ENCODE peak calls at places on chromosomes 2 and 18, in eight cellular contexts. Z, F, T, V, D, S, P and X are unnamed samples.

GRCh38 chr18:34936772-34937171 is 104.4 kb upstream of the MAPRE2 start:
- DNase-seq in D (no peak), F (no peak), V (no peak), Z (peak), T (no peak), P (no peak), S (no peak), X (no peak)

GRCh38 chr18:23151414-23152099 is 16.3 kb downstream of the CABLES1 start:
- DNase-seq in Z (no peak), S (no peak), V (no peak), F (no peak), D (no peak), T (no peak), P (no peak), X (no peak)

GRCh38 chr2:20579866-20580265 is 71.0 kb downstream of the HS1BP3 start:
- DNase-seq in P (no peak), S (no peak), D (peak), Z (peak), V (no peak), T (no peak), F (peak), X (no peak)

GRCh38 chr2:15909736-15910135 is 30.6 kb upstream of the MYCN start:
- DNase-seq in S (no peak), D (no peak), T (no peak), V (no peak), Z (no peak), F (no peak), P (no peak), X (no peak)

GRCh38 chr2:127061377-127062273 is 45.3 kb downstream of the BIN1 start:
- DNase-seq in D (no peak), S (no peak), V (no peak), P (no peak), T (no peak), F (no peak), Z (peak), X (no peak)

GRCh38 chr2:173050684-173051083 is 25.0 kb upstream of the MAP3K20 start:
- DNase-seq in V (no peak), T (no peak), F (no peak), P (no peak), S (no peak), D (no peak), Z (no peak), X (no peak)

GRCh38 chr2:202932425-202933138 is 20.5 kb downstream of the CARF start:
- DNase-seq in P (no peak), F (no peak), V (no peak), Z (peak), D (no peak), S (no peak), T (no peak), X (no peak)

GRCh38 chr2:122863516-122863915 is 1108.1 kb downstream of the TSN start:
- DNase-seq in D (no peak), P (no peak), F (no peak), V (no peak), S (no peak), T (no peak), Z (no peak), X (no peak)

GRCh38 chr18:45793295-45793965 is 32.0 kb upstream of the SIGLEC15 start:
- DNase-seq in T (no peak), Z (peak), D (no peak), P (peak), S (no peak), V (no peak), F (no peak), X (no peak)

GRCh38 chr2:51650769-51651168 is 618.8 kb upstream of the NRXN1 start:
- DNase-seq in Z (no peak), F (no peak), T (no peak), D (no peak), V (no peak), S (no peak), P (no peak), X (no peak)

GRCh38 chr2:151472966-151473365 is 63.3 kb downstream of the RIF1 start:
- DNase-seq in V (no peak), D (no peak), P (no peak), Z (no peak), S (no peak), F (no peak), T (no peak), X (no peak)

GRCh38 chr2:240439698-240440151 is 4.3 kb downstream of the GPC1 start:
- DNase-seq in T (no peak), Z (no peak), S (no peak), V (no peak), F (no peak), D (peak), P (no peak), X (no peak)

GRCh38 chr18:76545433-76546281 is 50.6 kb upstream of the ZNF516 start:
- DNase-seq in P (no peak), D (no peak), S (no peak), Z (peak), T (no peak), V (peak), F (no peak), X (no peak)

GRCh38 chr2:96537734-96538486 is 1.4 kb downstream of the ARID5A start:
- DNase-seq in T (peak), D (no peak), Z (no peak), P (no peak), V (peak), S (no peak), F (no peak), X (no peak)

GRCh38 chr2:69926849-69927515 is 12.1 kb downstream of the MXD1 start:
- DNase-seq in D (no peak), Z (peak), F (no peak), V (no peak), T (no peak), P (no peak), S (no peak), X (no peak)

GRCh38 chr2:207725815-207726578 is 14.6 kb downstream of the CCNYL1 start:
- DNase-seq in F (no peak), V (no peak), T (no peak), S (no peak), P (no peak), D (no peak), Z (no peak), X (no peak)

GRCh38 chr18:11661430-11661829 is 27.6 kb upstream of the GNAL start:
- DNase-seq in P (no peak), F (no peak), V (no peak), D (no peak), T (no peak), Z (peak), S (no peak), X (no peak)

GRCh38 chr18:13436596-13436995 is 218.0 kb downstream of the LDLRAD4 start:
- DNase-seq in P (no peak), Z (no peak), T (no peak), F (no peak), V (no peak), S (no peak), D (no peak), X (no peak)

GRCh38 chr2:152647417-152648010 is 69.7 kb downstream of the PRPF40A start:
- DNase-seq in D (peak), P (no peak), S (no peak), V (peak), F (peak), T (peak), Z (peak), X (no peak)

GRCh38 chr2:163610817-163611556 is 124.8 kb downstream of the FIGN start:
- DNase-seq in V (peak), P (no peak), S (peak), T (no peak), Z (no peak), D (no peak), F (peak), X (no peak)

GRCh38 chr2:85400951-85401805 is 9.0 kb downstream of the CAPG start:
- DNase-seq in Z (no peak), D (no peak), P (no peak), F (no peak), S (no peak), T (peak), V (no peak), X (no peak)

GRCh38 chr2:99662761-99663341 is 173.0 kb upstream of the REV1 start:
- DNase-seq in V (no peak), F (no peak), P (no peak), S (no peak), Z (peak), T (no peak), D (no peak), X (no peak)

GRCh38 chr2:72220170-72220569 is 72.5 kb upstream of the CYP26B1 start:
- DNase-seq in V (peak), D (no peak), Z (peak), T (no peak), F (no peak), S (peak), P (no peak), X (no peak)

GRCh38 chr2:113705982-113706523 is 50.4 kb downstream of the SLC35F5 start:
- DNase-seq in P (no peak), S (no peak), V (no peak), F (no peak), D (no peak), T (no peak), Z (no peak), X (peak)

GRCh38 chr18:35580748-35581534 is 599 bp upstream of the GALNT1 start:
- DNase-seq in F (peak), P (no peak), S (peak), V (peak), D (peak), Z (peak), T (peak), X (peak)

GRCh38 chr2:3492951-3493609 is 26.3 kb downstream of the ADI1 start:
- DNase-seq in V (no peak), D (no peak), P (no peak), S (no peak), T (no peak), Z (peak), F (no peak), X (no peak)

GRCh38 chr2:207975910-207976309 is 49.4 kb downstream of the PLEKHM3 start:
- DNase-seq in Z (no peak), P (no peak), T (no peak), V (no peak), S (no peak), D (no peak), F (no peak), X (no peak)

GRCh38 chr2:237256845-237257244 is 157.1 kb downstream of the COL6A3 start:
- DNase-seq in T (no peak), F (no peak), P (no peak), D (peak), Z (peak), S (no peak), V (no peak), X (no peak)

GRCh38 chr2:240930096-240930630 is 24.0 kb downstream of the CROCC2 start:
- DNase-seq in F (peak), S (peak), D (peak), V (no peak), T (peak), P (no peak), Z (no peak), X (no peak)

GRCh38 chr2:178163395-178163794 is 30.9 kb upstream of the OSBPL6 start:
- DNase-seq in V (no peak), S (no peak), T (no peak), D (no peak), F (no peak), Z (peak), P (no peak), X (no peak)

GRCh38 chr2:38202713-38203454 is 126.9 kb upstream of the CYP1B1 start:
- DNase-seq in V (no peak), Z (no peak), P (no peak), F (no peak), S (no peak), T (no peak), D (no peak), X (no peak)

GRCh38 chr18:7038330-7038846 is 79.2 kb downstream of the LAMA1 start:
- DNase-seq in S (peak), D (peak), V (peak), T (peak), Z (peak), P (peak), F (peak), X (no peak)

GRCh38 chr2:98908909-98909308 is 27.1 kb downstream of the CRACDL start:
- DNase-seq in S (no peak), D (no peak), F (no peak), T (peak), P (no peak), V (no peak), Z (peak), X (no peak)

GRCh38 chr2:160934263-160934662 is 226.0 kb upstream of the TANK start:
- DNase-seq in D (no peak), T (no peak), S (no peak), F (no peak), Z (no peak), P (no peak), V (no peak), X (no peak)

DNA sequence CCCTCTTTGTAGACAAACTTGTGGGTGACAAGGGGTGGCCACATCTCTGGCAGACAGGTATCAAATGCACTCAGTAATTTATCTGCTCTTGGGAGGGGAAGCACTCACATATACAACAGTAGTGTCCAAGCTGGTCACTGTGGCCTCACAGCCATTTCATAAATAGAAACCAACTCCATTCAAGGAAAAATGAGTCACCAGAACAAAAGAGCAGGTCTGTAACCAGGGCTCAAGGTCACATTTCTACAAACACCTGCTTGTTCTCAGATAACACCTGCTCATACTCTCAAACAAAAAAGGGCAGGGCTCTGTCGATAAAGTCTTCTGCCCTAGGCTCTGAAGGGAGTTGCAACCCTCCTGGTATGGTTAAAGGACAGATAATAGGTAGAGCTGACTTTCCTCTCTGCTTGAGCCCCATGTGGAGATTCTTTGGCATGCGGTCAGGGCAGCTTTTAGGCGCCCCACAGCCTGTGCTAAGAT is 459.0 kb downstream of the BCL11A start:
- DNase-seq in P (no peak), V (no peak), Z (no peak), F (no peak), T (peak), D (no peak), S (no peak), X (no peak)
- H3K27ac ChIP-seq in P (no peak), V (no peak), Z (peak), F (peak), T (peak), D (peak), S (no peak), X (no peak)

GRCh38 chr2:60551241-60552095 is 2.0 kb downstream of the BCL11A start:
- DNase-seq in Z (peak), S (peak), D (no peak), T (peak), F (peak), P (no peak), V (peak), X (no peak)

GRCh38 chr2:60548844-60549243 is 4.6 kb downstream of the BCL11A start:
- DNase-seq in D (no peak), P (no peak), S (no peak), V (no peak), T (no peak), Z (no peak), F (no peak), X (no peak)

GRCh38 chr2:60549250-60550150 is 4.0 kb downstream of the BCL11A start:
- DNase-seq in D (peak), T (peak), P (no peak), V (peak), S (no peak), F (peak), Z (peak), X (peak)

GRCh38 chr2:60550984-60551240 is 2.5 kb downstream of the BCL11A start:
- DNase-seq in V (no peak), D (no peak), S (no peak), T (no peak), Z (no peak), F (no peak), P (no peak), X (no peak)

DNA sequence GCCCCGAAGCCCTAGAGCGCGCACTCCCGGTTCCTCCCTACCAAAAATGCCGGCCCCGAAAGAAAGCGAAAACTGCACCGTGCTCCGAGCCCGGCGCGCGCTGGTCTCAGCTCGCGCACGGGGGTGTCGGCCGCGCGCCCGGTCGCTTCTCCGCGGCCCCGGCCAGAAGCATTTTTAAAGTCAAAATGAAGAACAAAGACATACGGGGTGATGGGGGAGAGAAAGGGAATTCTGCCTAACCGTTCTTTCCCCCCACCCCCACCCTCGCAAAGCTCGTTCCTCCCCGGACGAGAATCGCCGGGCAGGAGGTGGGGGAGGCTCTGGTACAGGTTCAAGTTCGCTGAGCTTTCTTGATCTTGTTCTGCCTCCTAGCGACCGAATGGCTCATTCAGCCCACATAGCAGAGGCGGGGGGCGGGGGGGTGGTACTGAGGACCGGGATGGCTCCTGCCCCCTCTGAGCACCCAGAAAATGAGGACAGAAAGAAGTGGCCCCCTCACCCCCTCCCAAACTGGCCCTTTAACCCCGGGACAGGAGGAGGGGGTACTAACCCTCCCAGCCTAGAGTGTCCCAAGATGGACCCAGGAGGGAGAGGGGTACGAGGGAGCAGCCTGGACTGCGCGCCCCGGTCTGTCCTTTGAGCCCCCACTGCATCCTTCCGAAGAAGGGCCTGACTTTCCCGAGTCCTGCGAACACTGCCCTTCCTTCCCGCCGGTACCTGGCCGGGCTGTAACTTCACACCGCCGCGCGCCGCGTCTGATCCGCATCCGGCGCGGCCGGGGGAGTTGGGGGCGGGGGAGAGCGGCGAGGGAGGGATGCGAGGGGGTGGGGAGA is 3.1 kb downstream of the BCL11A start:
- DNase-seq in F (peak), V (peak), D (peak), T (peak), S (peak), Z (peak), P (no peak), X (peak)
- H3K27ac ChIP-seq in F (peak), V (no peak), D (peak), T (peak), S (peak), Z (peak), P (no peak), X (peak)

GRCh38 chr2:197248001-197248401 is 62.6 kb downstream of the ANKRD44 start:
- DNase-seq in D (no peak), T (no peak), V (no peak), P (no peak), S (no peak), F (no peak), Z (no peak), X (no peak)

GRCh38 chr2:197247083-197247482 is 63.5 kb downstream of the ANKRD44 start:
- DNase-seq in P (no peak), F (no peak), V (no peak), Z (no peak), D (no peak), T (no peak), S (no peak), X (no peak)

GRCh38 chr2:197249771-197250397 is 60.7 kb downstream of the ANKRD44 start:
- DNase-seq in D (no peak), P (no peak), Z (no peak), V (no peak), F (no peak), S (no peak), T (no peak), X (no peak)

GRCh38 chr2:197246405-197246804 is 64.2 kb downstream of the ANKRD44 start:
- DNase-seq in V (no peak), F (no peak), D (no peak), P (no peak), T (no peak), S (no peak), Z (no peak), X (no peak)

GRCh38 chr2:197248623-197249022 is 62.0 kb downstream of the ANKRD44 start:
- DNase-seq in D (no peak), V (no peak), Z (peak), P (no peak), T (peak), S (no peak), F (no peak), X (no peak)
- H3K27ac ChIP-seq in D (no peak), V (no peak), Z (no peak), P (no peak), T (no peak), S (no peak), F (no peak), X (no peak)

DNA sequence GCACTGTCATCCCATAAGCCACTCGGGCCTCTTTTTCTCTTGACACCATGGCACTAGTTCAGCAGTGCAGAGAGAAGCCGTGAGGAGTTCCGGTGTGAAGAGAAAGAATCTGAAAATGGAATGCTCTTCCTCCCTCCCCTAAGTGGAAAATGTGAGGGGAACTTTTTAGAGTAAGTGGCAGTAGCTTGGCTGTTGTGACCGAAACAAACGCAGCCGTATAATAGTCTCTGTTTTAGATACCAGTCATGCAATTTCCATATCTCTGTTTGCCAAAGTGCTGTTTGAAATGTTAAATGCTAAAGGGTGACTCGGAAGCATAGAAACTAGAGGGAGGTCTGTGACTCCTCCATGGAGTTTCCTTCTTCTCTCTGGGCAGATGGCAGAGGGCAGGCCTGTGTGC is 122.9 kb downstream of the MTCL1 start:
- DNase-seq in D (no peak), P (no peak), F (no peak), Z (no peak), T (no peak), V (no peak), S (no peak), X (no peak)
- H3K27ac ChIP-seq in D (no peak), P (no peak), F (peak), Z (no peak), T (no peak), V (no peak), S (no peak), X (no peak)

DNA sequence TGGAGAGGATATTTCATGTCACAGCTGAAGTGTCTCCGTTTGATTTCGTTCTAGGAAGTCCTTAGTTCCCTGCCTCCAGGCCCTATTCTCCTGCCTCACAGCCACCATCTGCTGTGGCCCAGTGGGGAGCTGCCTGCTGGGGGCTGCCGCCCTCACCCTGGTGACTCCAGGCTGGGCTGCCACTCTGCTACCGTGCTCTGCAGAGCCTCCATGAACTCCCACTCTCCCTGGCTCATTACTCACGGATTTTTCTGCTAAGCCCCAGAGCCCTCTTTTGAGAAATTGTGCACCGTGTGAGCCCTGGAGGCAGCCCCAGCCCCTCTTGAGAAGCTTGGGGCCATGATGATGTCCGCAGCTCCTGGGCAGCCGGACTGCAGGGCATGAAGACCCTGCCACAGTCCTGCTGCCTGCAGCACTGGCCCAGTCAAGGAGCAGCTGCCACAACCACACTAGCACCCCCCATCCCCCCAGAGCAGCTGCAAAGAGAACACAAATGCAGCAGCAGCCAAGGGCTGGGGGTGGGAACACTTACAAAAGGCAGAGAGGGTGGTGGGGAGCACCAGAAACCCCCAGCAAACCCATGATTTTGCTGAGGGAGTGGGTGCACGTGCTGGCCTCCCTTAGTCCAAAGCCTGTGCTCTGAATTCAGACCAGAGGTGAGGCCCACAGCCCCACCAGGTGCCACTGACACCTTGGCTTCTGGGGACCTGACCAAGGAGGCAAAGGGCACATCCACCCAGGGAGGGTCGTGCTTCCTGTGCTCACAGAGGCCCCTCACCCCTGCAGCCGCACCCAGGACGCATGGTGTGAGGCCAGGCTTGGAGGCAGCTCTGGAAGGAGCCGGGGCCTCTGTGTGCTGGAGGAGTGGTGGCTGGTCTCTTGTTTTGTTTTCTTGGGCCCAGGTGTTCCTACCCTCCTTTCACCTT is 270.2 kb upstream of the RAB6C start:
- DNase-seq in F (no peak), S (peak), T (no peak), V (no peak), Z (no peak), P (no peak), D (no peak), X (no peak)
- H3K27ac ChIP-seq in F (no peak), S (no peak), T (no peak), V (no peak), Z (no peak), P (no peak), D (no peak), X (no peak)